ENCODE peak calls at places on chromosomes 6 and 20, in four cellular contexts. R is HCEC 1CT, M is renal cortical epithelial cell, I is A549. W is an unnamed sample.

GRCh38 chr6:66159937-66160336 is 452.9 kb upstream of the EYS start:
- DNase-seq in R (no peak), M (no peak), I (no peak), W (no peak)

GRCh38 chr20:57761413-57761734 is 51.6 kb upstream of the PMEPA1 start:
- DNase-seq in R (no peak), M (no peak), I (no peak), W (no peak)

GRCh38 chr20:47205577-47206123 is 150.8 kb downstream of the ZMYND8 start:
- DNase-seq in R (peak), M (peak), I (peak), W (peak)

GRCh38 chr6:22251331-22251730 is 45.5 kb downstream of the PRL start:
- DNase-seq in R (peak), M (peak), I (no peak), W (peak)

GRCh38 chr6:141669141-141669540 is 463.6 kb upstream of the GJE1 start:
- DNase-seq in R (no peak), M (no peak), I (no peak), W (no peak)

GRCh38 chr20:37580069-37580468 is 52.4 kb upstream of the BLCAP start:
- DNase-seq in R (no peak), M (no peak), I (no peak), W (no peak)

GRCh38 chr6:113381957-113382356 is 475.2 kb upstream of the MARCKS start:
- DNase-seq in R (peak), M (peak), I (no peak), W (peak)

GRCh38 chr20:53672484-53673129 is 79.0 kb upstream of the ZNF217 start:
- DNase-seq in R (no peak), M (peak), I (no peak), W (peak)

GRCh38 chr6:112457891-112458290 is 110.8 kb downstream of the RFPL4B start:
- DNase-seq in R (no peak), M (no peak), I (no peak), W (no peak)

GRCh38 chr6:16367584-16367970 is 129.2 kb downstream of the GMPR start:
- DNase-seq in R (no peak), M (no peak), I (no peak), W (no peak)

GRCh38 chr6:1596088-1596852 is 13.4 kb upstream of the FOXC1 start:
- DNase-seq in R (peak), M (no peak), I (no peak), W (no peak)

GRCh38 chr6:150720774-150721233 is 121.1 kb downstream of the PLEKHG1 start:
- DNase-seq in R (no peak), M (peak), I (no peak), W (no peak)

GRCh38 chr6:125746731-125747588 is 2.5 kb upstream of the HEY2 start:
- DNase-seq in R (peak), M (peak), I (no peak), W (peak)

GRCh38 chr6:19210849-19211590 is 626.1 kb upstream of the ID4 start:
- DNase-seq in R (no peak), M (no peak), I (no peak), W (no peak)

GRCh38 chr6:34531580-34532201 is 24.4 kb downstream of the SPDEF start:
- DNase-seq in R (no peak), M (peak), I (no peak), W (peak)

GRCh38 chr6:53956068-53956711 is 155.1 kb upstream of the MLIP start:
- DNase-seq in R (peak), M (peak), I (peak), W (peak)

GRCh38 chr20:58271596-58272460 is 37.7 kb upstream of the RAB22A start:
- DNase-seq in R (no peak), M (no peak), I (no peak), W (no peak)

GRCh38 chr20:15895126-15895525 is 678.1 kb downstream of the KIF16B start:
- DNase-seq in R (no peak), M (peak), I (no peak), W (no peak)

GRCh38 chr6:26131618-26132017 is 44.4 kb downstream of the HFE start:
- DNase-seq in R (no peak), M (no peak), I (no peak), W (no peak)

GRCh38 chr6:56713285-56713684 is 70.6 kb upstream of the DST start:
- DNase-seq in R (peak), M (peak), I (no peak), W (peak)

GRCh38 chr6:53199156-53199555 is 50.5 kb upstream of the GCM1 start:
- DNase-seq in R (no peak), M (no peak), I (no peak), W (no peak)